ENCODE peak calls at places on chromosomes 11 and 22, in four cellular contexts. J is thyroid gland, C is tibial nerve, W is endothelial cell of umbilical vein. H is an unnamed sample. For H3K27me3 and H3K9me3, the result is how much of the 10 kb centered on the place peaks cover.

GRCh38 chr11:36339899-36340298 is 43.8 kb downstream of the PRR5L start:
- DNase-seq in J (no peak), C (no peak), W (no peak), H (no peak)

GRCh38 chr11:122141757-122142156 is 25.7 kb upstream of the BLID start:
- DNase-seq in J (peak), C (no peak), W (no peak), H (no peak)

GRCh38 chr11:16252373-16252772 is 104.0 kb downstream of the SOX6 start:
- DNase-seq in J (peak), C (no peak), W (peak), H (no peak)

GRCh38 chr11:41099654-41100053 is 359.8 kb downstream of the LRRC4C start:
- DNase-seq in J (no peak), C (no peak), W (no peak), H (no peak)

GRCh38 chr11:115941481-115941993 is 437.3 kb upstream of the CADM1 start:
- DNase-seq in J (no peak), C (peak), W (no peak), H (no peak)

GRCh38 chr11:37277896-37278465 is 679.9 kb upstream of the RAG2 start:
- DNase-seq in J (no peak), C (no peak), W (no peak), H (no peak)

GRCh38 chr11:12979928-12980689 is 29.0 kb upstream of the RASSF10 start:
- DNase-seq in J (no peak), C (no peak), W (no peak), H (no peak)

GRCh38 chr11:101866619-101867491 is 48.0 kb upstream of the CEP126 start:
- DNase-seq in J (no peak), C (no peak), W (peak), H (no peak)

GRCh38 chr11:3775761-3776406 is 21.5 kb downstream of the NUP98 start:
- DNase-seq in J (no peak), C (no peak), W (no peak), H (no peak)

GRCh38 chr22:32164084-32164894 is 5.2 kb upstream of the C22orf42 start:
- DNase-seq in J (no peak), C (no peak), W (no peak), H (no peak)

GRCh38 chr11:69487391-69487790 is 5.9 kb downstream of the LINC01488 start:
- DNase-seq in J (no peak), C (no peak), W (no peak), H (no peak)

GRCh38 chr22:29030016-29030617 is 31.5 kb downstream of the C22orf31 start:
- DNase-seq in J (peak), C (no peak), W (no peak), H (no peak)

GRCh38 chr11:111736621-111737055 is 29.6 kb downstream of the PPP2R1B start:
- DNase-seq in J (no peak), C (no peak), W (no peak), H (no peak)

GRCh38 chr11:69296890-69297224 is 2.9 kb downstream of the MYEOV start:
- DNase-seq in J (no peak), C (no peak), W (no peak), H (no peak)

GRCh38 chr11:112525270-112525669 is 264.6 kb upstream of the PLET1 start:
- DNase-seq in J (peak), C (peak), W (no peak), H (peak)

GRCh38 chr11:34851916-34852315 is 64.3 kb downstream of the APIP start:
- DNase-seq in J (no peak), C (no peak), W (no peak), H (no peak)

GRCh38 chr11:74783241-74783871 is 34.7 kb downstream of the RNF169 start:
- DNase-seq in J (no peak), C (peak), W (peak), H (no peak)

GRCh38 chr22:45645526-45646414 is 25.9 kb upstream of the ATXN10 start:
- DNase-seq in J (peak), C (peak), W (peak), H (peak)

GRCh38 chr11:71307811-71308645 is 55.7 kb upstream of the SHANK2 start:
- DNase-seq in J (no peak), C (no peak), W (no peak), H (no peak)

GRCh38 chr11:3203221-3204043 is 15.2 kb downstream of the MRGPRG start:
- DNase-seq in J (peak), C (no peak), W (no peak), H (no peak)

GRCh38 chr11:119864836-119865235 is 135.8 kb upstream of the NECTIN1 start:
- DNase-seq in J (no peak), C (no peak), W (no peak), H (no peak)

GRCh38 chr11:67464411-67465189 is 4.5 kb downstream of the TMEM134 start:
- DNase-seq in J (peak), C (peak), W (peak), H (peak)

GRCh38 chr11:19422257-19422656 is 181.5 kb upstream of the E2F8 start:
- DNase-seq in J (peak), C (no peak), W (no peak), H (no peak)

GRCh38 chr11:130051077-130051476 is 18.6 kb upstream of the APLP2 start:
- DNase-seq in J (no peak), C (no peak), W (no peak), H (no peak)

GRCh38 chr11:116605543-116605942 is 167.2 kb downstream of the BUD13 start:
- DNase-seq in J (peak), C (no peak), W (peak), H (no peak)

GRCh38 chr11:97909544-97910394 is 1111.0 kb upstream of the CNTN5 start:
- DNase-seq in J (no peak), C (no peak), W (no peak), H (no peak)

GRCh38 chr11:3080733-3081385 is 23.6 kb upstream of the CARS1 start:
- DNase-seq in J (no peak), C (no peak), W (no peak), H (no peak)

GRCh38 chr22:49367016-49367697 is 460.5 kb downstream of the BRD1 start:
- DNase-seq in J (no peak), C (no peak), W (no peak), H (peak)

GRCh38 chr22:23772315-23773246 is at the start of gene MMP11:
- DNase-seq in J (peak), C (peak), W (no peak), H (peak)

GRCh38 chr11:9850224-9850895 is 186.5 kb downstream of the SWAP70 start:
- DNase-seq in J (no peak), C (no peak), W (no peak), H (no peak)

GRCh38 chr22:49042066-49042465 is 785.6 kb downstream of the BRD1 start:
- DNase-seq in J (no peak), C (no peak), W (no peak), H (no peak)

GRCh38 chr22:23065495-23066122 is 4.7 kb upstream of the GNAZ start:
- DNase-seq in J (no peak), C (no peak), W (no peak), H (peak)

GRCh38 chr11:100876826-100877545 is 189.9 kb downstream of the ARHGAP42 start:
- DNase-seq in J (no peak), C (no peak), W (peak), H (no peak)

GRCh38 chr22:38833061-38833460 is 10.8 kb downstream of the NPTXR start:
- DNase-seq in J (no peak), C (no peak), W (no peak), H (no peak)

GRCh38 chr22:46500201-46500600 is 37.2 kb downstream of the CELSR1 start:
- DNase-seq in J (no peak), C (no peak), W (no peak), H (no peak)

GRCh38 chr11:86515297-86516094 is 140.8 kb downstream of the CCDC81 start:
- DNase-seq in J (no peak), C (no peak), W (peak), H (no peak)

GRCh38 chr11:12674936-12675696 is 895 bp downstream of the TEAD1 start:
- DNase-seq in J (peak), C (no peak), W (peak), H (peak)

GRCh38 chr11:103901656-103902055 is 134.8 kb upstream of the DDI1 start:
- DNase-seq in J (no peak), C (no peak), W (no peak), H (no peak)

GRCh38 chr11:10920205-10920604 is 62.4 kb upstream of the ZBED5 start:
- DNase-seq in J (no peak), C (no peak), W (no peak), H (no peak)

GRCh38 chr22:28999510-29000224 is 62.0 kb downstream of the C22orf31 start:
- DNase-seq in J (peak), C (no peak), W (no peak), H (no peak)

GRCh38 chr22:41916745-41917358 is 2.0 kb upstream of the SHISA8 start:
- DNase-seq in J (no peak), C (no peak), W (no peak), H (no peak)
- H3K27me3 ChIP-seq in J (under half), C (under half), W (under half), H (under half)

DNA sequence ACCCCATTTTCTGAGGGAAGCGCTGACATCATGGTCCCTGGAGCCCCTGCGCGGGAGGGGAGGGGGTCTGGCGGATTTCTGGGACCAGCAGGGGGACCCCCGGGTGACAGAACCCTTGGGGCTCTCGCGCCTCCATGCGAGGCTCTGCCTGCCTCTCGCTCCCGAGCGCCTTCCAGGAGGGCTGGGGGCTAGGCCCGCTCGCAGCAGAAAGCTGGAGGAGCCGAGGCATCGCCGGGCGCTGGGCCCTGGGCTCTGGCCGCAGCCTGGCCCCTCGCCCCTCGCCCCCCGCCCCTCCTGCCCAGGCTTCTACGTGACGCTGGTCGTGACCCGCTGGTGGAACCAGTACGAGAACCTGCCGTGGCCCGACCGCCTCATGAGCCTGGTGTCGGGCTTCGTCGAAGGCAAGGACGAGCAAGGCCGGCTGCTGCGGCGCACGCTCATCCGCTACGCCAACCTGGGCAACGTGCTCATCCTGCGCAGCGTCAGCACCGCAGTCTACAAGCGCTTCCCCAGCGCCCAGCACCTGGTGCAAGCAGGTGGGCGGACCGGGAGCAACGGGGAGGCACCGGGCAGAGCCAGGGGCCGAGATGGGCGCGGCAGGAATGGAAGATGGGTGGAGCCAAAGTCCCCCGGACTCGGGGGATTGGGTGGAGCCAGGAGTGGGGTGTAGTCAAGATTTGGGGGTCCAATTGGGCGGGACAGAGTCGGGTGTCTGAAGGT is 5.4 kb downstream of the BEST1 start:
- DNase-seq in J (peak), C (no peak), W (peak), H (no peak)
- TF ChIP-seq POLR2A in J (no peak), C (peak), W (no peak), H (no peak)

DNA sequence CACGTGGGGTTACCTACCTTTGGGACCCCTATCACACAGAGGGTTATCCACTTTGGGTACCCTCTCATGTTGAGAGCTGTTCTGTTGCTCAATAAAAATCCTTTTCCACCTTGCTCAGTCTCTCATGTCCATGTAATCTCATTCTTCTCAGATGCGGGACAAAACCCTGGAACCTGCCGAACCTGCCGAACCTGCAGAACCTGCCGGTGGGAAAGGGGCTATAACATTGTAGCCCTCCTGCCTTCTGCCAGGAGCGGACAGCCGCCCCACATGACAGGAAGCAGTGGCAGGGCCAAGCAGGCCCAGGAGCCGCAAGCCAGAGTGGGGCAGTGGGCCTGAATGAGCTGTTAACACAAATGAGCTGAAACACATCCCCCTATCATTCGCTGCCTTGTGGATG is 18.1 kb downstream of the NPAT start:
- DNase-seq in J (no peak), C (no peak), W (no peak), H (no peak)
- H3K9me3 ChIP-seq in J (under half), C (under half), W (under half), H (under half)

GRCh38 chr11:66293777-66294625 is 2.3 kb downstream of the TMEM151A start:
- DNase-seq in J (no peak), C (no peak), W (no peak), H (no peak)
- H3K27me3 ChIP-seq in J (under half), C (under half), W (under half), H (under half)

DNA sequence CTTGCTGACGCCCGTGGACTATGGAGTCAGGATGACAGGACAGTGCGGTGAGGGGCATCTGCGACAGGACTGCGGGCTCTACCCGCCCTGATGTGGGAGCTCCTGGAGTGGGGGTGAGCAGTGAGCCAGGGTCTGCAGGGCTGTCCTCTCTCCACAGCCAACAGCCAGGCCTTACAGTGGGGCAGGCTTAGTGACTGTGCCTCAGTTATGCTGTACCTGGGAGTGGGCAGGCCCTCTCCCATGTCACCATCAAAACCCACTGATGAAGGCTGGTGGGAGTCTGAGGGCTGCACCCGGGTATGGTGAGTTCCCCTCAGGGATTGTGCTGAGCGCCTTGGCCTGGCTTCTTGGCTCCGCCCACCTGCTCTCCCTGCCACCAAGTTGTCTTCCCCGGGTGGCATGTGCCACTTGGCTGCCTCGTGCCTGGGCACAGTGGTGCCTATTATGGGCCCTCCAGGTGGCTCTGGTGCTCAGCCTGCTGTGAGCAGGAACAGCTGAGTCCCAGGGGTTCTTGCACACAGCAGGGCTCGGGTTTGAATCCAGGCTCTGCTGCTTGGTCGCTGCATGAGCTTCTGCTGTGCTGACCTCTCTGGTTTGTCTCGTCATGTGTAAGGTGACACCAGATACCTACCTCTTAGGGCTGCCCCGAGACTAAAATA is 4.1 kb upstream of the TRIOBP start:
- DNase-seq in J (no peak), C (no peak), W (no peak), H (no peak)
- TF ChIP-seq POLR2A in J (no peak), C (no peak), W (no peak), H (no peak)

DNA sequence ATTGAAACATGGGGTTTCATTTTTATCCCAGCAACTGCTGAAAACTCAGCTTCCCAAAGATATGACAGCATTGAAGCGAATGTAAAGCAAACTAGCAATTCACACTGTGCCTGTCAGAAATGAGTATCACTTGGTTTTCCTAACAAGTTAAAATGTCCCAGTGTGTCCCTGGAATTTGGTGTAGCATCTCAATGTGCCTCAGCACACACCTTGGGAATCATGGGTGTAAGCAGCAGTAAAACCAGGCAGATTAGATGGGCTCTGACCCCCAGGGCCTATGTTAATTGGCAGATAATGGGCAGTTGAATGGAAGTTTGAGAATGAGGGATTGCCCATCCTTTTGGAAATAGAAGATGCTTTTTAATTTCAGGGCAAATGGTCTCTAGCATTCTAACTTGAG is 784.9 kb upstream of the LRRC4C start:
- DNase-seq in J (no peak), C (no peak), W (no peak), H (no peak)
- H3K9me3 ChIP-seq in J (under half), C (under half), W (under half), H (under half)

H was measured in Peyer's patch.